ENCODE peak calls at places on chromosomes 4 and X, in four cellular contexts. One of them, this sample, is unnamed.

GRCh38 chr4:38109896-38110295 is 149.7 kb downstream of the PTTG2 start:
- DNase-seq in NCI-H1092: no peak
- DNase-seq in AG04450: no peak
- DNase-seq in GM20000: no peak
- DNase-seq in this sample: no peak

GRCh38 chrX:39613997-39614679 is 483.6 kb downstream of the BCOR start:
- DNase-seq in AG04450: no peak
- DNase-seq in NCI-H1092: peak
- DNase-seq in GM20000: no peak
- DNase-seq in this sample: no peak

GRCh38 chrX:155857561-155857960 is 23.6 kb upstream of the VAMP7 start:
- DNase-seq in GM20000: no peak
- DNase-seq in NCI-H1092: no peak
- DNase-seq in AG04450: no peak
- DNase-seq in this sample: no peak

GRCh38 chr4:7412586-7412975 is 22.1 kb downstream of the PSAPL1 start:
- DNase-seq in GM20000: no peak
- DNase-seq in AG04450: no peak
- DNase-seq in NCI-H1092: no peak
- DNase-seq in this sample: peak

GRCh38 chr4:123477804-123478209 is 81.2 kb downstream of the SPRY1 start:
- DNase-seq in AG04450: no peak
- DNase-seq in GM20000: no peak
- DNase-seq in NCI-H1092: no peak
- DNase-seq in this sample: no peak

GRCh38 chr4:127138586-127138985 is 494.2 kb upstream of the INTU start:
- DNase-seq in GM20000: no peak
- DNase-seq in AG04450: no peak
- DNase-seq in NCI-H1092: no peak
- DNase-seq in this sample: no peak

GRCh38 chr4:113604955-113605354 is 156.6 kb downstream of the CAMK2D start:
- DNase-seq in AG04450: no peak
- DNase-seq in GM20000: no peak
- DNase-seq in NCI-H1092: no peak
- DNase-seq in this sample: no peak

GRCh38 chr4:1213336-1213995 is 35.5 kb downstream of the CTBP1 start:
- DNase-seq in AG04450: no peak
- DNase-seq in GM20000: no peak
- DNase-seq in NCI-H1092: no peak
- DNase-seq in this sample: no peak